ENCODE peak calls at places on chromosomes 12 and 14, in six cellular contexts. M, J, T, N, A and I are unnamed samples.
A peak's percentile ranks its signal among the peaks of the same experiment; 100 is the strongest.

GRCh38 chr14:70045715-70046535 is 142.8 kb downstream of the SLC8A3 start:
- DNase-seq in M (peak; percentile 82), N (no peak), A (peak; percentile 63), J (peak; percentile 82), T (peak; percentile 34), I (peak; percentile 73)

GRCh38 chr12:102964872-102965271 is 7.4 kb downstream of the ASCL1 start:
- DNase-seq in A (no peak), M (peak; percentile 26), N (no peak), T (no peak), J (peak; percentile 65), I (no peak)

GRCh38 chr12:124686001-124686884 is 118.8 kb upstream of the NCOR2 start:
- DNase-seq in T (peak; percentile 58), J (no peak), M (peak; percentile 62), N (no peak), A (no peak), I (no peak)

GRCh38 chr12:111103583-111103982 is 183.2 kb upstream of the MYL2 start:
- DNase-seq in A (no peak), J (no peak), T (no peak), N (no peak), M (no peak), I (no peak)

GRCh38 chr12:101962486-101962885 is 85.1 kb downstream of the DRAM1 start:
- DNase-seq in T (no peak), N (no peak), A (no peak), J (no peak), M (no peak), I (no peak)

GRCh38 chr14:20343855-20344205 is 395 bp downstream of the PARP2 start:
- DNase-seq in T (no peak), N (no peak), M (no peak), A (no peak), J (no peak), I (no peak)

GRCh38 chr12:63889236-63889635 is 44.7 kb downstream of the SRGAP1 start:
- DNase-seq in N (no peak), J (no peak), M (peak; percentile 43), A (no peak), T (no peak), I (no peak)

GRCh38 chr12:94994312-94994711 is 9.2 kb downstream of the NDUFA12 start:
- DNase-seq in N (no peak), M (peak; percentile 46), J (no peak), A (no peak), T (no peak), I (no peak)

GRCh38 chr12:54009171-54010052 is 627 bp downstream of the HOXC8 start:
- DNase-seq in M (peak; percentile 53), T (no peak), A (no peak), J (peak; percentile 61), N (no peak), I (no peak)

GRCh38 chr12:6067152-6067916 is 57.1 kb downstream of the VWF start:
- DNase-seq in M (peak; percentile 69), A (no peak), T (peak; percentile 27), N (no peak), J (peak; percentile 60), I (peak; percentile 56)

GRCh38 chr12:39846971-39847661 is 227.5 kb upstream of the ABCD2 start:
- DNase-seq in J (no peak), A (no peak), M (no peak), T (no peak), N (no peak), I (peak; percentile 4)

GRCh38 chr14:97359391-97359790 is 562.2 kb downstream of the VRK1 start:
- DNase-seq in J (no peak), M (no peak), N (no peak), A (no peak), T (no peak), I (no peak)

GRCh38 chr14:61537567-61538463 is 157.5 kb upstream of the HIF1A start:
- DNase-seq in N (no peak), J (no peak), T (peak; percentile 10), M (peak; percentile 93), A (peak; percentile 33), I (peak; percentile 97)

GRCh38 chr12:11929714-11930113 is 141.0 kb upstream of the BCL2L14 start:
- DNase-seq in J (no peak), A (no peak), M (no peak), N (no peak), T (no peak), I (no peak)

GRCh38 chr14:100592972-100593371 is 5.8 kb upstream of the BEGAIN start:
- DNase-seq in A (no peak), N (no peak), T (no peak), J (peak; percentile 24), M (no peak), I (no peak)

GRCh38 chr12:41663487-41664258 is 475.6 kb downstream of the PDZRN4 start:
- DNase-seq in N (no peak), J (peak; percentile 49), A (no peak), T (no peak), M (peak; percentile 39), I (peak; percentile 28)

GRCh38 chr14:43252866-43253265 is 1254.2 kb downstream of the FSCB start:
- DNase-seq in M (no peak), N (no peak), A (no peak), J (no peak), T (no peak), I (no peak)
- TF ChIP-seq CHD2 in M (no peak), N (no peak), A (no peak), J (no peak), T (no peak), I (no peak)

GRCh38 chr12:115323223-115323905 is 639.4 kb upstream of the TBX3 start:
- DNase-seq in T (no peak), N (no peak), J (no peak), A (no peak), M (no peak), I (no peak)
- TF ChIP-seq CHD2 in T (no peak), N (no peak), J (no peak), A (no peak), M (no peak), I (no peak)

GRCh38 chr14:36661506-36662257 is at the start of gene PAX9:
- DNase-seq in M (peak; percentile 91), A (peak; percentile 92), T (peak; percentile 92), J (peak; percentile 78), N (peak; percentile 23), I (peak; percentile 39)
- TF ChIP-seq CHD2 in M (no peak), A (peak; percentile 36), T (no peak), J (no peak), N (no peak), I (no peak)

DNA sequence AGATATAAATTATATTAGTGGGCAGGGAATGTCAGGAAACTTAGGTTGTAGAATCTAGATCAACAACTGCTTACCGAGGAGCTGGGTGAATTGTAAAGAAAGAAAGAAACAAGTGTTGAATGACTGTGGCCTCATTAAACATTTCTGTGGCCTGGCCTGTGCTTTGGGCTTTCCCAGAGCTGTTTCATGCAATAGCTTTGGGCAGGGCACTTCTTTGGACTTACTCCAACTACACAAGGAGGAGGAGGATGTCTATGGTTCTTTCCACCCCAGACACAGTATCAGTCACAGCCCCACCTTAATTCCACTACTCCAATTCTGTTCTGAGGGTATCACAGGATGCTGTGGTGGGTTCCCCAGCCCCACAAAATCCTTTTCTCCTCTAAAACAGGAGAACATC is 38.0 kb downstream of the DPF3 start:
- DNase-seq in N (peak; percentile 33), T (no peak), J (no peak), M (no peak), A (no peak), I (no peak)
- TF ChIP-seq CHD2 in N (no peak), T (no peak), J (no peak), M (no peak), A (no peak), I (no peak)

GRCh38 chr12:82723093-82723492 is 36.4 kb downstream of the TMTC2 start:
- DNase-seq in N (peak; percentile 9), J (no peak), T (no peak), A (no peak), M (no peak), I (no peak)
- TF ChIP-seq CHD2 in N (no peak), J (no peak), T (no peak), A (no peak), M (no peak), I (no peak)